ENCODE peak calls at places on chromosomes 13 and 19, in seven cellular contexts. T is cardiac fibroblast; I is NCI-H460; N is amniotic epithelial cell; X is fibroblast of the conjunctiva; M is CD8-positive, alpha-beta memory T cell; V is effector CD4-positive, alpha-beta T cell. A is an unnamed sample.

GRCh38 chr19:44315883-44316282 is 11.1 kb upstream of the ZNF235 start:
- DNase-seq in M (no peak), N (no peak), X (no peak), I (no peak), V (no peak), T (peak), A (no peak)

GRCh38 chr19:48900477-48901452 is 653 bp downstream of the NUCB1 start:
- DNase-seq in N (peak), V (no peak), M (peak), X (no peak), T (peak), I (no peak), A (no peak)

GRCh38 chr13:80359459-80360297 is 18.8 kb upstream of the SPRY2 start:
- DNase-seq in N (no peak), I (no peak), V (no peak), T (peak), M (no peak), X (no peak), A (no peak)

GRCh38 chr13:43573787-43574562 is 212.8 kb downstream of the ENOX1 start:
- DNase-seq in T (peak), V (no peak), N (peak), M (no peak), I (no peak), X (no peak), A (no peak)

GRCh38 chr13:99859178-99860177 is 112.1 kb downstream of the ZIC5 start:
- DNase-seq in T (no peak), N (no peak), V (no peak), I (no peak), M (no peak), X (no peak), A (no peak)

GRCh38 chr19:13980340-13980739 is 25.8 kb downstream of the RFX1 start:
- DNase-seq in T (no peak), I (no peak), M (no peak), V (no peak), X (no peak), N (no peak), A (no peak)

GRCh38 chr13:41520016-41520698 is 62.8 kb downstream of the RGCC start:
- DNase-seq in V (no peak), T (no peak), X (no peak), M (no peak), I (no peak), N (no peak), A (no peak)

GRCh38 chr19:36009220-36009619 is 607 bp upstream of the SYNE4 start:
- DNase-seq in V (no peak), N (peak), X (peak), M (no peak), I (peak), T (peak), A (peak)

GRCh38 chr13:113922412-113923118 is 51.3 kb downstream of the C13orf46 start:
- DNase-seq in T (no peak), V (no peak), X (no peak), M (no peak), I (no peak), N (no peak), A (no peak)

GRCh38 chr19:2014731-2015610 is 543 bp downstream of the BTBD2 start:
- DNase-seq in X (no peak), I (no peak), N (no peak), T (no peak), M (peak), V (no peak), A (no peak)

GRCh38 chr13:32846556-32846955 is 169.7 kb upstream of the KL start:
- DNase-seq in T (no peak), V (no peak), I (no peak), N (no peak), M (no peak), X (no peak), A (no peak)

GRCh38 chr19:288911-289310 is 2.3 kb downstream of the PLPP2 start:
- DNase-seq in N (no peak), M (no peak), X (no peak), T (no peak), V (no peak), I (no peak), A (no peak)

A was measured in GM04504.